ENCODE peak calls at places on chromosomes 3 and 15, in eight cellular contexts. Q is AG04450; J is stimulated activated CD4-positive, alpha-beta T cell treated with anti-CD3 and anti-CD28 coated beads, Interleukin-2, amount 100 ng/mL, for 48 hours; D is hepatocyte; W is glutamatergic neuron; G is hepatic stellate cell; T is hypothalamus; H is AG09319. P is an unnamed sample.

GRCh38 chr15:68990755-68991500 is 23.6 kb upstream of the NOX5 start:
- DNase-seq in Q (no peak), D (peak; percentile 26), W (no peak), J (no peak), T (no peak), G (no peak), H (no peak), P (no peak)

GRCh38 chr3:4977889-4978258 is 1.4 kb upstream of the BHLHE40 start:
- DNase-seq in W (no peak), D (no peak), H (no peak), Q (no peak), J (no peak), G (no peak), T (no peak), P (no peak)

GRCh38 chr15:65133550-65134200 is at the start of gene PDCD7:
- DNase-seq in J (peak; percentile 70), T (peak; percentile 92), Q (peak; percentile 54), H (peak; percentile 57), G (peak; percentile 96), W (peak; percentile 79), D (peak; percentile 93), P (peak; percentile 97)

GRCh38 chr3:8499181-8499611 is 2.4 kb upstream of the LMCD1 start:
- DNase-seq in H (no peak), D (no peak), W (no peak), T (peak; percentile 56), Q (no peak), J (no peak), G (no peak), P (no peak)

GRCh38 chr15:88894348-88894818 is 961 bp downstream of the HAPLN3 start:
- DNase-seq in W (peak; percentile 75), G (peak; percentile 74), T (no peak), Q (no peak), H (no peak), D (peak; percentile 85), J (peak; percentile 85), P (peak; percentile 84)

GRCh38 chr15:35055416-35056105 is 29.5 kb downstream of the NANOGP8 start:
- DNase-seq in J (no peak), T (no peak), W (no peak), Q (no peak), G (no peak), D (no peak), H (no peak), P (no peak)

GRCh38 chr15:59531066-59531465 is 80.5 kb upstream of the GCNT3 start:
- DNase-seq in G (no peak), J (no peak), Q (no peak), T (no peak), W (no peak), D (no peak), H (no peak), P (peak; percentile 67)

GRCh38 chr15:70589221-70589620 is 174.1 kb downstream of the UACA start:
- DNase-seq in D (no peak), Q (no peak), J (no peak), G (peak; percentile 75), H (no peak), W (no peak), T (no peak), P (no peak)

GRCh38 chr15:63778800-63779199 is 54.9 kb downstream of the HERC1 start:
- DNase-seq in J (no peak), T (no peak), G (no peak), D (no peak), Q (no peak), H (no peak), W (no peak), P (no peak)

GRCh38 chr3:195697582-195698324 is 23.0 kb upstream of the MUC20 start:
- DNase-seq in H (peak; percentile 75), D (no peak), W (no peak), Q (peak; percentile 41), G (peak; percentile 74), T (no peak), J (no peak), P (no peak)